ENCODE peak calls at places on chromosomes 2 and 18, in nine cellular contexts. One of them, this sample, is unnamed.

GRCh38 chr2:11160731-11161455 is 5.6 kb downstream of the SLC66A3 start:
- DNase-seq in DMS153: no peak
- DNase-seq in Caki2: no peak
- DNase-seq in neural crest cell: no peak
- DNase-seq in AG20443: no peak
- DNase-seq in iPS DF 19.7: no peak
- DNase-seq in right cardiac atrium: no peak
- DNase-seq in iris pigment epithelial cell: no peak
- DNase-seq in LHCN-M2: no peak
- DNase-seq in this sample: no peak

GRCh38 chr2:127614731-127615130 is 31.2 kb upstream of the GPR17 start:
- DNase-seq in DMS153: no peak
- DNase-seq in Caki2: no peak
- DNase-seq in neural crest cell: no peak
- DNase-seq in AG20443: peak
- DNase-seq in iPS DF 19.7: no peak
- DNase-seq in right cardiac atrium: no peak
- DNase-seq in iris pigment epithelial cell: no peak
- DNase-seq in LHCN-M2: peak
- DNase-seq in this sample: peak

GRCh38 chr2:134944975-134945374 is 26.4 kb downstream of the CCNT2 start:
- DNase-seq in DMS153: no peak
- DNase-seq in Caki2: no peak
- DNase-seq in neural crest cell: no peak
- DNase-seq in AG20443: no peak
- DNase-seq in iPS DF 19.7: no peak
- DNase-seq in right cardiac atrium: no peak
- DNase-seq in iris pigment epithelial cell: no peak
- DNase-seq in LHCN-M2: no peak
- DNase-seq in this sample: no peak

GRCh38 chr18:68053290-68053689 is 536.8 kb upstream of the DSEL start:
- DNase-seq in DMS153: no peak
- DNase-seq in Caki2: no peak
- DNase-seq in neural crest cell: no peak
- DNase-seq in AG20443: no peak
- DNase-seq in iPS DF 19.7: no peak
- DNase-seq in right cardiac atrium: no peak
- DNase-seq in iris pigment epithelial cell: no peak
- DNase-seq in LHCN-M2: no peak
- DNase-seq in this sample: no peak

GRCh38 chr2:24382363-24383021 is 22.2 kb upstream of the ITSN2 start:
- DNase-seq in DMS153: peak
- DNase-seq in Caki2: peak
- DNase-seq in neural crest cell: peak
- DNase-seq in AG20443: peak
- DNase-seq in iPS DF 19.7: no peak
- DNase-seq in right cardiac atrium: peak
- DNase-seq in iris pigment epithelial cell: peak
- DNase-seq in LHCN-M2: peak
- DNase-seq in this sample: peak

GRCh38 chr2:189437931-189438330 is 3.3 kb upstream of the WDR75 start:
- DNase-seq in DMS153: no peak
- DNase-seq in Caki2: no peak
- DNase-seq in neural crest cell: no peak
- DNase-seq in AG20443: no peak
- DNase-seq in iPS DF 19.7: no peak
- DNase-seq in right cardiac atrium: no peak
- DNase-seq in iris pigment epithelial cell: no peak
- DNase-seq in LHCN-M2: no peak
- DNase-seq in this sample: no peak

GRCh38 chr2:99066075-99066557 is 75.4 kb upstream of the C2orf15 start:
- DNase-seq in DMS153: peak
- DNase-seq in Caki2: peak
- DNase-seq in neural crest cell: no peak
- DNase-seq in AG20443: peak
- DNase-seq in iPS DF 19.7: no peak
- DNase-seq in right cardiac atrium: no peak
- DNase-seq in iris pigment epithelial cell: peak
- DNase-seq in LHCN-M2: peak
- DNase-seq in this sample: peak

GRCh38 chr18:39773656-39774055 is 2181.4 kb upstream of the PIK3C3 start:
- DNase-seq in DMS153: no peak
- DNase-seq in Caki2: no peak
- DNase-seq in neural crest cell: no peak
- DNase-seq in AG20443: no peak
- DNase-seq in iPS DF 19.7: no peak
- DNase-seq in right cardiac atrium: no peak
- DNase-seq in iris pigment epithelial cell: peak
- DNase-seq in LHCN-M2: no peak
- DNase-seq in this sample: no peak

GRCh38 chr18:9643549-9643948 is 29.2 kb upstream of the PPP4R1 start:
- DNase-seq in DMS153: no peak
- DNase-seq in Caki2: peak
- DNase-seq in neural crest cell: no peak
- DNase-seq in AG20443: peak
- DNase-seq in iPS DF 19.7: peak
- DNase-seq in right cardiac atrium: no peak
- DNase-seq in iris pigment epithelial cell: peak
- DNase-seq in LHCN-M2: peak
- DNase-seq in this sample: peak